ENCODE peak calls at places on chromosomes 7 and 10, in eight cellular contexts. One of them, this sample, is unnamed.

GRCh38 chr10:121579656-121580055 is 18.6 kb downstream of the FGFR2 start:
- DNase-seq in iris pigment epithelial cell: no peak
- DNase-seq in progenitor cell of endocrine pancreas: no peak
- DNase-seq in activated naive CD4-positive, alpha-beta T cell treated with anti-CD3 and anti-CD28 coated beads, Interleukin-2, amount 10 ng/mL, durations not matched to agents 7 days and 5 days: no peak
- DNase-seq in non-pigmented ciliary epithelial cell: no peak
- DNase-seq in HuH-7: no peak
- DNase-seq in psoas muscle: no peak
- DNase-seq in prostate gland: peak
- DNase-seq in this sample: no peak

GRCh38 chr10:62858364-62858763 is 42.2 kb upstream of the EGR2 start:
- DNase-seq in progenitor cell of endocrine pancreas: no peak
- DNase-seq in non-pigmented ciliary epithelial cell: no peak
- DNase-seq in psoas muscle: no peak
- DNase-seq in prostate gland: no peak
- DNase-seq in iris pigment epithelial cell: peak
- DNase-seq in HuH-7: no peak
- DNase-seq in activated naive CD4-positive, alpha-beta T cell treated with anti-CD3 and anti-CD28 coated beads, Interleukin-2, amount 10 ng/mL, durations not matched to agents 7 days and 5 days: no peak
- DNase-seq in this sample: no peak

GRCh38 chr10:122822973-122823690 is 22.5 kb downstream of the CUZD1 start:
- DNase-seq in prostate gland: no peak
- DNase-seq in iris pigment epithelial cell: no peak
- DNase-seq in activated naive CD4-positive, alpha-beta T cell treated with anti-CD3 and anti-CD28 coated beads, Interleukin-2, amount 10 ng/mL, durations not matched to agents 7 days and 5 days: no peak
- DNase-seq in progenitor cell of endocrine pancreas: no peak
- DNase-seq in non-pigmented ciliary epithelial cell: no peak
- DNase-seq in HuH-7: no peak
- DNase-seq in psoas muscle: no peak
- DNase-seq in this sample: no peak

GRCh38 chr10:123377883-123378282 is 223.7 kb downstream of the BUB3 start:
- DNase-seq in activated naive CD4-positive, alpha-beta T cell treated with anti-CD3 and anti-CD28 coated beads, Interleukin-2, amount 10 ng/mL, durations not matched to agents 7 days and 5 days: no peak
- DNase-seq in iris pigment epithelial cell: no peak
- DNase-seq in HuH-7: peak
- DNase-seq in progenitor cell of endocrine pancreas: no peak
- DNase-seq in psoas muscle: no peak
- DNase-seq in non-pigmented ciliary epithelial cell: no peak
- DNase-seq in prostate gland: no peak
- DNase-seq in this sample: no peak

GRCh38 chr10:104766341-104766740 is 125.3 kb downstream of the SORCS3 start:
- DNase-seq in iris pigment epithelial cell: peak
- DNase-seq in non-pigmented ciliary epithelial cell: no peak
- DNase-seq in HuH-7: no peak
- DNase-seq in activated naive CD4-positive, alpha-beta T cell treated with anti-CD3 and anti-CD28 coated beads, Interleukin-2, amount 10 ng/mL, durations not matched to agents 7 days and 5 days: no peak
- DNase-seq in progenitor cell of endocrine pancreas: no peak
- DNase-seq in psoas muscle: no peak
- DNase-seq in prostate gland: no peak
- DNase-seq in this sample: no peak

GRCh38 chr10:36880898-36881297 is 244.5 kb upstream of the ANKRD30A start:
- DNase-seq in prostate gland: no peak
- DNase-seq in psoas muscle: no peak
- DNase-seq in HuH-7: no peak
- DNase-seq in activated naive CD4-positive, alpha-beta T cell treated with anti-CD3 and anti-CD28 coated beads, Interleukin-2, amount 10 ng/mL, durations not matched to agents 7 days and 5 days: no peak
- DNase-seq in iris pigment epithelial cell: peak
- DNase-seq in non-pigmented ciliary epithelial cell: peak
- DNase-seq in progenitor cell of endocrine pancreas: no peak
- DNase-seq in this sample: peak

GRCh38 chr10:21090609-21091082 is 193.5 kb upstream of the NEBL start:
- DNase-seq in HuH-7: no peak
- DNase-seq in prostate gland: no peak
- DNase-seq in psoas muscle: no peak
- DNase-seq in non-pigmented ciliary epithelial cell: no peak
- DNase-seq in progenitor cell of endocrine pancreas: no peak
- DNase-seq in iris pigment epithelial cell: no peak
- DNase-seq in activated naive CD4-positive, alpha-beta T cell treated with anti-CD3 and anti-CD28 coated beads, Interleukin-2, amount 10 ng/mL, durations not matched to agents 7 days and 5 days: no peak
- DNase-seq in this sample: no peak

GRCh38 chr10:7300327-7300726 is 110.5 kb downstream of the SFMBT2 start:
- DNase-seq in activated naive CD4-positive, alpha-beta T cell treated with anti-CD3 and anti-CD28 coated beads, Interleukin-2, amount 10 ng/mL, durations not matched to agents 7 days and 5 days: no peak
- DNase-seq in progenitor cell of endocrine pancreas: no peak
- DNase-seq in prostate gland: no peak
- DNase-seq in psoas muscle: no peak
- DNase-seq in iris pigment epithelial cell: no peak
- DNase-seq in HuH-7: no peak
- DNase-seq in non-pigmented ciliary epithelial cell: no peak
- DNase-seq in this sample: no peak

GRCh38 chr10:22323538-22324305 is 2.8 kb downstream of the BMI1 start:
- DNase-seq in prostate gland: no peak
- DNase-seq in progenitor cell of endocrine pancreas: no peak
- DNase-seq in iris pigment epithelial cell: no peak
- DNase-seq in HuH-7: no peak
- DNase-seq in psoas muscle: no peak
- DNase-seq in activated naive CD4-positive, alpha-beta T cell treated with anti-CD3 and anti-CD28 coated beads, Interleukin-2, amount 10 ng/mL, durations not matched to agents 7 days and 5 days: no peak
- DNase-seq in non-pigmented ciliary epithelial cell: no peak
- DNase-seq in this sample: no peak

GRCh38 chr7:128811631-128812430 is 18.4 kb upstream of the FLNC start:
- DNase-seq in prostate gland: no peak
- DNase-seq in non-pigmented ciliary epithelial cell: no peak
- DNase-seq in iris pigment epithelial cell: no peak
- DNase-seq in progenitor cell of endocrine pancreas: no peak
- DNase-seq in activated naive CD4-positive, alpha-beta T cell treated with anti-CD3 and anti-CD28 coated beads, Interleukin-2, amount 10 ng/mL, durations not matched to agents 7 days and 5 days: no peak
- DNase-seq in HuH-7: no peak
- DNase-seq in psoas muscle: no peak
- DNase-seq in this sample: no peak

GRCh38 chr10:79104264-79104954 is 35.6 kb downstream of the ZMIZ1 start:
- DNase-seq in psoas muscle: peak
- DNase-seq in prostate gland: no peak
- DNase-seq in non-pigmented ciliary epithelial cell: no peak
- DNase-seq in HuH-7: no peak
- DNase-seq in iris pigment epithelial cell: peak
- DNase-seq in activated naive CD4-positive, alpha-beta T cell treated with anti-CD3 and anti-CD28 coated beads, Interleukin-2, amount 10 ng/mL, durations not matched to agents 7 days and 5 days: no peak
- DNase-seq in progenitor cell of endocrine pancreas: no peak
- DNase-seq in this sample: no peak

GRCh38 chr7:1027285-1028043 is 16.9 kb upstream of the GPR146 start:
- DNase-seq in activated naive CD4-positive, alpha-beta T cell treated with anti-CD3 and anti-CD28 coated beads, Interleukin-2, amount 10 ng/mL, durations not matched to agents 7 days and 5 days: no peak
- DNase-seq in progenitor cell of endocrine pancreas: no peak
- DNase-seq in HuH-7: no peak
- DNase-seq in iris pigment epithelial cell: peak
- DNase-seq in prostate gland: no peak
- DNase-seq in psoas muscle: peak
- DNase-seq in non-pigmented ciliary epithelial cell: no peak
- DNase-seq in this sample: peak